ENCODE peak calls at places on chromosomes 7 and 10, in six cellular contexts. V is small intestine, B is right cardiac atrium, L is fibroblast of the aortic adventitia, U is kidney, Y is astrocyte of the spinal cord. W is an unnamed sample.

GRCh38 chr10:4686644-4686996 is 139.4 kb upstream of the AKR1E2 start:
- DNase-seq in L (peak; percentile 68), U (no peak), Y (peak; percentile 91), V (no peak), B (no peak), W (peak; percentile 98)

GRCh38 chr10:12902135-12902572 is 99.4 kb downstream of the CCDC3 start:
- DNase-seq in V (peak; percentile 29), L (peak; percentile 77), B (peak; percentile 68), U (no peak), Y (peak; percentile 63), W (peak; percentile 71)

GRCh38 chr7:26306770-26307169 is 15.1 kb downstream of the SNX10 start:
- DNase-seq in U (no peak), L (no peak), V (no peak), B (no peak), Y (no peak), W (no peak)

GRCh38 chr7:105830405-105831218 is 45.8 kb downstream of the ATXN7L1 start:
- DNase-seq in Y (peak; percentile 95), L (peak; percentile 98), B (no peak), V (no peak), U (no peak), W (peak; percentile 83)

GRCh38 chr7:114209968-114210367 is 204.6 kb upstream of the FOXP2 start:
- DNase-seq in B (no peak), L (no peak), U (no peak), Y (no peak), V (no peak), W (no peak)

GRCh38 chr10:80276335-80276734 is 13.1 kb downstream of the MAT1A start:
- DNase-seq in Y (no peak), V (no peak), L (no peak), B (no peak), U (no peak), W (no peak)

GRCh38 chr7:150737265-150738055 is at the start of gene GIMAP5:
- DNase-seq in U (peak; percentile 72), L (no peak), Y (no peak), B (peak; percentile 65), V (no peak), W (no peak)

GRCh38 chr7:143131777-143132176 is at the start of gene PIP:
- DNase-seq in L (peak; percentile 7), V (no peak), Y (no peak), B (no peak), U (no peak), W (no peak)

GRCh38 chr7:141737118-141737835 is 881 bp upstream of the SSBP1 start:
- DNase-seq in B (no peak), L (peak; percentile 11), U (no peak), Y (no peak), V (peak; percentile 74), W (peak; percentile 63)

GRCh38 chr10:29191674-29192073 is 97.2 kb upstream of the LYZL1 start:
- DNase-seq in V (no peak), Y (no peak), L (no peak), U (no peak), B (no peak), W (no peak)

GRCh38 chr10:58706836-58707235 is 194.2 kb downstream of the BICC1 start:
- DNase-seq in Y (no peak), U (no peak), V (no peak), B (no peak), L (peak; percentile 65), W (no peak)

GRCh38 chr7:118511146-118511545 is 286.6 kb downstream of the ANKRD7 start:
- DNase-seq in U (no peak), L (no peak), Y (no peak), V (no peak), B (no peak), W (no peak)

GRCh38 chr10:119769886-119770285 is 44.0 kb downstream of the INPP5F start:
- DNase-seq in B (no peak), V (no peak), L (peak; percentile 87), U (no peak), Y (peak; percentile 55), W (peak; percentile 78)

GRCh38 chr10:118259288-118259906 is 82.7 kb downstream of the FAM204A start:
- DNase-seq in V (peak; percentile 19), L (peak; percentile 13), B (no peak), Y (no peak), U (no peak), W (peak; percentile 63)

GRCh38 chr7:139588632-139589031 is 65.1 kb downstream of the CLEC2L start:
- DNase-seq in B (peak; percentile 42), U (peak; percentile 49), L (peak; percentile 51), Y (peak; percentile 41), V (no peak), W (no peak)

GRCh38 chr7:132183822-132184380 is 392.4 kb downstream of the PLXNA4 start:
- DNase-seq in L (no peak), U (peak; percentile 51), B (no peak), V (no peak), Y (no peak), W (no peak)

GRCh38 chr7:19114591-19114855 is 2.9 kb downstream of the TWIST1 start:
- DNase-seq in L (peak; percentile 64), U (no peak), B (no peak), V (no peak), Y (no peak), W (peak; percentile 27)

GRCh38 chr7:6234384-6234783 is 38.0 kb downstream of the CYTH3 start:
- DNase-seq in Y (no peak), B (no peak), U (no peak), L (no peak), V (no peak), W (no peak)

GRCh38 chr7:157005456-157006204 is 4.8 kb downstream of the MNX1 start:
- DNase-seq in B (no peak), U (no peak), V (no peak), L (no peak), Y (no peak), W (no peak)

GRCh38 chr10:85657478-85658113 is 709.0 kb downstream of the GRID1 start:
- DNase-seq in U (no peak), B (no peak), L (no peak), V (no peak), Y (no peak), W (no peak)

GRCh38 chr7:41708621-41709358 is 5.9 kb upstream of the INHBA start:
- DNase-seq in L (no peak), B (no peak), U (no peak), Y (no peak), V (no peak), W (no peak)

GRCh38 chr7:139095194-139095659 is 14.3 kb downstream of the ZC3HAV1 start:
- DNase-seq in Y (no peak), L (no peak), U (no peak), V (peak; percentile 72), B (peak; percentile 64), W (no peak)

GRCh38 chr10:78706256-78706655 is 362.5 kb upstream of the ZMIZ1 start:
- DNase-seq in L (peak; percentile 20), U (no peak), B (no peak), V (no peak), Y (peak; percentile 30), W (peak; percentile 45)

GRCh38 chr7:14229047-14229446 is 239.6 kb upstream of the ETV1 start:
- DNase-seq in Y (no peak), B (no peak), L (no peak), V (no peak), U (no peak), W (peak; percentile 64)

GRCh38 chr10:36448760-36449681 is 676.4 kb upstream of the ANKRD30A start:
- DNase-seq in Y (peak; percentile 9), L (peak; percentile 22), B (no peak), V (no peak), U (no peak), W (peak; percentile 51)

GRCh38 chr10:71285180-71285545 is 33.9 kb upstream of the SLC29A3 start:
- DNase-seq in U (no peak), V (peak; percentile 36), Y (no peak), L (peak; percentile 44), B (peak; percentile 70), W (peak; percentile 36)

GRCh38 chr7:27793780-27794179 is 53.8 kb downstream of the TAX1BP1 start:
- DNase-seq in U (no peak), L (peak; percentile 43), B (no peak), V (no peak), Y (peak; percentile 29), W (peak; percentile 37)

GRCh38 chr10:48616436-48616835 is 11.6 kb upstream of the ARHGAP22 start:
- DNase-seq in Y (no peak), V (no peak), L (no peak), U (no peak), B (no peak), W (no peak)

GRCh38 chr10:77716943-77717735 is 79.5 kb upstream of the KCNMA1 start:
- DNase-seq in L (peak; percentile 37), Y (peak; percentile 44), U (no peak), V (no peak), B (no peak), W (no peak)

GRCh38 chr10:74863508-74863907 is 37.1 kb downstream of the KAT6B start:
- DNase-seq in Y (no peak), L (peak; percentile 48), V (no peak), B (no peak), U (no peak), W (peak; percentile 25)

GRCh38 chr7:129159539-129159938 is 15.0 kb downstream of the TSPAN33 start:
- DNase-seq in B (no peak), L (no peak), V (no peak), U (no peak), Y (no peak), W (no peak)
- H3K4me3 ChIP-seq in B (no peak overlapping the region), L (no peak overlapping the region), V (no peak overlapping the region), U (no peak overlapping the region), Y (no peak overlapping the region), W (no peak overlapping the region)

DNA sequence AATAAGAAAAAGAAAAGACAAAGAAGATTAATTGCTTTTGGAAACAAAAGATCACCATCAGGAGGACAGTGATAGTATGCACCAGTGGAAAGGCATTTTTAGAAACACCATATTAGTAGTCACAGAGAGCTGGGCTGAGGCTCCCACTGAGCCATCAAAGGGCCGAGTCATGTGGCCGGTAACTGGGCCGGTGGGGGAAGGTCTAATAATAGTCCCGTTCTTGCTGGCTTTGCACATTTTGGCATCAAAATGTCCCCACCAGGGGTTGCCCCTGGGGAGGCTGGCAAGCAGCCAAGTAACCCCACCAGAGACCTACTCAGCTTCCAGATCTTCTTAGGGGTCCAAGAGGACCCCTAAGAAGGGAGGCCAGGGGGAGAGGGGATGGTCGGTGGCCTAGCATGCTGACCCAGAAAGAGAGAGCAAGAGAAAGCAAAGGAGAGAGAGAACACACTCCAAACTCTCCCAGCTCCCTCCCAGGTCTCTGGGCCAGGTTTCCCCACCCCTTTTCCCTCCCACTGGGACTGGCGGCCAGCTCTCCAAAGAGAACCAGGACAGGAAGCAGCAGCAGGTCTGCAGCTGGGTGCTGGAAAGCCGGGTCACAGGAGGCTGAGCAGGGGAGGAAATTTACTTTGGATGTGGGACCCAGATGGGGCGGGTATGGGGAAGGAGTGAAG is 70.2 kb upstream of the FGFR2 start:
- DNase-seq in B (peak; percentile 80), Y (peak; percentile 64), L (no peak), V (peak; percentile 6), U (peak; percentile 78), W (peak; percentile 46)
- H3K4me3 ChIP-seq in B (no peak overlapping the region), Y (no peak overlapping the region), L (no peak overlapping the region), V (no peak overlapping the region), U (no peak overlapping the region), W (no peak overlapping the region)

GRCh38 chr7:155618708-155619633 is 25.5 kb upstream of the RBM33 start:
- DNase-seq in Y (peak; percentile 10), L (no peak), V (peak; percentile 99), U (peak; percentile 95), B (no peak), W (no peak)
- H3K4me3 ChIP-seq in Y (no peak overlapping the region), L (no peak overlapping the region), V (no peak overlapping the region), U (peak overlapping the region; percentile 29), B (no peak overlapping the region), W (no peak overlapping the region)

DNA sequence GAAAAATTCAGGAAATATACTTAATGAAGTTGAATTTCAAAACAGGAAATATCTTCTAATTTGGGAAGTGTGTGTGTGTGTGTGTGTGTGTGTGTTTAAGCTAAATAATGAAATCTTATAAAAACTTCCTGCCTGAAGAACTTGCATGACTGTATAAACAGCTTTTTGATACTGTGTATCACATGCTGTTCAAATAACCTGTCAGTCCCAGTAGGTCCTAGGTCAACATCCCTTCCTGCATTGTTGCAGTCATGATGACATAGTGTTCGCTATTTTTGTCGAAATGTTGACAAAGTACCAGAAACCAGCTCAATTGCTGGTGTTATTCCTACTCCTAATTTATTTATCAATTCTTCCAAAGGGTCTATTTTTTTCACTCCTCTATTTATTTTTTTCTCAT is 115.7 kb downstream of the PLXDC2 start:
- DNase-seq in U (no peak), B (no peak), V (no peak), Y (no peak), L (no peak), W (no peak)
- H3K4me3 ChIP-seq in U (no peak overlapping the region), B (no peak overlapping the region), V (no peak overlapping the region), Y (no peak overlapping the region), L (no peak overlapping the region), W (no peak overlapping the region)

W was measured in epithelial cell of esophagus.